ENCODE peak calls at places on chromosome 5, in five cellular contexts. One of them, this sample, is unnamed.
A peak's percentile ranks its signal among the peaks of the same experiment; 100 is the strongest.

GRCh38 chr5:166710275-166710674 is 1581.2 kb upstream of the WWC1 start:
- DNase-seq in nephron progenitor cell: no peak
- DNase-seq in CD8-positive, alpha-beta T cell: no peak
- DNase-seq in mammary epithelial cell: no peak
- DNase-seq in brain microvascular endothelial cell: no peak
- DNase-seq in this sample: no peak

GRCh38 chr5:67338416-67338815 is 141.8 kb upstream of the CD180 start:
- DNase-seq in nephron progenitor cell: no peak
- DNase-seq in CD8-positive, alpha-beta T cell: no peak
- DNase-seq in mammary epithelial cell: no peak
- DNase-seq in brain microvascular endothelial cell: no peak
- DNase-seq in this sample: no peak

GRCh38 chr5:160312960-160313734 is 783 bp upstream of the CCNJL start:
- DNase-seq in nephron progenitor cell: no peak
- DNase-seq in CD8-positive, alpha-beta T cell: no peak
- DNase-seq in mammary epithelial cell: peak; percentile 16
- DNase-seq in brain microvascular endothelial cell: no peak
- DNase-seq in this sample: no peak

GRCh38 chr5:42021119-42021518 is 96.0 kb downstream of the FBXO4 start:
- DNase-seq in nephron progenitor cell: no peak
- DNase-seq in CD8-positive, alpha-beta T cell: no peak
- DNase-seq in mammary epithelial cell: peak; percentile 69
- DNase-seq in brain microvascular endothelial cell: no peak
- DNase-seq in this sample: no peak

GRCh38 chr5:154806176-154806575 is 44.2 kb downstream of the FAXDC2 start:
- DNase-seq in nephron progenitor cell: no peak
- DNase-seq in CD8-positive, alpha-beta T cell: no peak
- DNase-seq in mammary epithelial cell: no peak
- DNase-seq in brain microvascular endothelial cell: no peak
- DNase-seq in this sample: no peak

GRCh38 chr5:171848006-171848405 is 62.4 kb downstream of the SMIM23 start:
- DNase-seq in nephron progenitor cell: no peak
- DNase-seq in CD8-positive, alpha-beta T cell: no peak
- DNase-seq in mammary epithelial cell: no peak
- DNase-seq in brain microvascular endothelial cell: no peak
- DNase-seq in this sample: no peak

GRCh38 chr5:72244862-72245371 is 75.1 kb downstream of the MRPS27 start:
- DNase-seq in nephron progenitor cell: peak; percentile 16
- DNase-seq in CD8-positive, alpha-beta T cell: no peak
- DNase-seq in mammary epithelial cell: no peak
- DNase-seq in brain microvascular endothelial cell: peak; percentile 56
- DNase-seq in this sample: no peak

GRCh38 chr5:72515211-72515610 is 8.0 kb upstream of the ZNF366 start:
- DNase-seq in nephron progenitor cell: no peak
- DNase-seq in CD8-positive, alpha-beta T cell: no peak
- DNase-seq in mammary epithelial cell: no peak
- DNase-seq in brain microvascular endothelial cell: no peak
- DNase-seq in this sample: no peak

GRCh38 chr5:67998709-67999251 is 216.8 kb upstream of the PIK3R1 start:
- DNase-seq in nephron progenitor cell: no peak
- DNase-seq in CD8-positive, alpha-beta T cell: no peak
- DNase-seq in mammary epithelial cell: no peak
- DNase-seq in brain microvascular endothelial cell: peak; percentile 91
- DNase-seq in this sample: no peak

GRCh38 chr5:177603631-177604030 is 3.7 kb downstream of the B4GALT7 start:
- DNase-seq in nephron progenitor cell: no peak
- DNase-seq in CD8-positive, alpha-beta T cell: no peak
- DNase-seq in mammary epithelial cell: no peak
- DNase-seq in brain microvascular endothelial cell: no peak
- DNase-seq in this sample: no peak

GRCh38 chr5:71782393-71782770 is 63.3 kb downstream of the CARTPT start:
- DNase-seq in nephron progenitor cell: no peak
- DNase-seq in CD8-positive, alpha-beta T cell: no peak
- DNase-seq in mammary epithelial cell: peak; percentile 17
- DNase-seq in brain microvascular endothelial cell: no peak
- DNase-seq in this sample: no peak

GRCh38 chr5:110727025-110727314 is 499 bp upstream of the TMEM232 start:
- DNase-seq in nephron progenitor cell: no peak
- DNase-seq in CD8-positive, alpha-beta T cell: no peak
- DNase-seq in mammary epithelial cell: peak; percentile 5
- DNase-seq in brain microvascular endothelial cell: no peak
- DNase-seq in this sample: no peak
- TF ChIP-seq CTCF in nephron progenitor cell: no peak
- TF ChIP-seq CTCF in CD8-positive, alpha-beta T cell: no peak
- TF ChIP-seq CTCF in mammary epithelial cell: no peak
- TF ChIP-seq CTCF in brain microvascular endothelial cell: peak; percentile 6
- TF ChIP-seq CTCF in this sample: peak; percentile 65

GRCh38 chr5:32753765-32754164 is 42.6 kb downstream of the NPR3 start:
- DNase-seq in nephron progenitor cell: no peak
- DNase-seq in CD8-positive, alpha-beta T cell: no peak
- DNase-seq in mammary epithelial cell: no peak
- DNase-seq in brain microvascular endothelial cell: peak; percentile 6
- DNase-seq in this sample: no peak
- TF ChIP-seq CTCF in nephron progenitor cell: no peak
- TF ChIP-seq CTCF in CD8-positive, alpha-beta T cell: no peak
- TF ChIP-seq CTCF in mammary epithelial cell: no peak
- TF ChIP-seq CTCF in brain microvascular endothelial cell: peak; percentile 35
- TF ChIP-seq CTCF in this sample: peak; percentile 68

DNA sequence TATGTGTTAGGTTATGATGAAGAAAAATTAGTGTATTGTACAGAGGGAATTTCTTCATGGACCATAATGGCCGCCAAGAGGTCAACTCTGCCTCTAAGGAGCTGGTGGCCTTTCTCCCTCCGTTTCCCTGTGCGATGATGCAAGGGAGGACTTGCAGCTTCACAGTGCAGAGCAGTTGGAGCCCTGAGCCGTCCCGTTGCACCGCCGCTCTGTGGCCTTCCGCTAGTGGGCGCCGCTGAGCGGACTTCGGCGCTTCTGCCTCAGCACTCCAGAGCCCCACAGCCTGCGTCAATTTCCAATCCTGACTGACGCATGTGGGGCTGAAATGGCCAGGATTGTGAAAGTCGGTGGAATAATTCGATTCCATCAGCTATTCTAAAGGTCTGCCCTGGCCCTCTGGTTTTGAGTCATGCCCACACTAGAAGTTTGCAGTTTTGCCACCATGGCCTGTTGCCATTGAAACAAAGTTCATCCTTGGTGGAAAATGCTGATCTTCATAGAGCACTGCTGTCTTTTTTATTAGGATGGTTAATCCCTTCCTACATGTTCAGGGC is 22.7 kb upstream of the LECT2 start:
- DNase-seq in nephron progenitor cell: peak; percentile 78
- DNase-seq in CD8-positive, alpha-beta T cell: peak; percentile 19
- DNase-seq in mammary epithelial cell: peak; percentile 16
- DNase-seq in brain microvascular endothelial cell: peak; percentile 36
- DNase-seq in this sample: no peak
- TF ChIP-seq CTCF in nephron progenitor cell: peak; percentile 73
- TF ChIP-seq CTCF in CD8-positive, alpha-beta T cell: peak; percentile 19
- TF ChIP-seq CTCF in mammary epithelial cell: peak; percentile 86
- TF ChIP-seq CTCF in brain microvascular endothelial cell: peak; percentile 94
- TF ChIP-seq CTCF in this sample: peak; percentile 37

GRCh38 chr5:7926296-7926695 is 57.3 kb downstream of the MTRR start:
- DNase-seq in nephron progenitor cell: no peak
- DNase-seq in CD8-positive, alpha-beta T cell: no peak
- DNase-seq in mammary epithelial cell: peak; percentile 24
- DNase-seq in brain microvascular endothelial cell: peak; percentile 99
- DNase-seq in this sample: no peak
- TF ChIP-seq CTCF in nephron progenitor cell: no peak
- TF ChIP-seq CTCF in CD8-positive, alpha-beta T cell: no peak
- TF ChIP-seq CTCF in mammary epithelial cell: no peak
- TF ChIP-seq CTCF in brain microvascular endothelial cell: peak; percentile 24
- TF ChIP-seq CTCF in this sample: no peak

DNA sequence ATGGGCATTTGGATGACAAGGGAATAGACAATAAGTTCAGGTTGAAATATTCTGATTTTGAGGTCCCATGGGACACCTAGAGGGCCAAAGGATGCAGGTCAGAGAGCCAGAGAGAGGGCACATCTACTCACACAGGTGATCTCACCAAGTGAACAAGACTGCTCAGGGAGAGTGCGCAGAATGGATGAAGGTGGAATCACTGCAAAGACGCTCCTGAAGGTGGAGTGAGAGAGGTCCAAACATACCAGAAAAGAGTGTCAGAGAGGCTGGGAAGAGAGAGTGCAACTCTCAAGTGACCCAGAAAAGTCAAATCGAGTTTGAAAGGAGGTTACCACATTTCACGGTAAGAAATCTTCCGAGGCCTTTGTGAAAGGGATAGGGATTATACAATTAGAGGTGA is 173.5 kb downstream of the EPB41L4A start:
- DNase-seq in nephron progenitor cell: no peak
- DNase-seq in CD8-positive, alpha-beta T cell: no peak
- DNase-seq in mammary epithelial cell: no peak
- DNase-seq in brain microvascular endothelial cell: no peak
- DNase-seq in this sample: no peak
- TF ChIP-seq CTCF in nephron progenitor cell: no peak
- TF ChIP-seq CTCF in CD8-positive, alpha-beta T cell: no peak
- TF ChIP-seq CTCF in mammary epithelial cell: no peak
- TF ChIP-seq CTCF in brain microvascular endothelial cell: no peak
- TF ChIP-seq CTCF in this sample: no peak

DNA sequence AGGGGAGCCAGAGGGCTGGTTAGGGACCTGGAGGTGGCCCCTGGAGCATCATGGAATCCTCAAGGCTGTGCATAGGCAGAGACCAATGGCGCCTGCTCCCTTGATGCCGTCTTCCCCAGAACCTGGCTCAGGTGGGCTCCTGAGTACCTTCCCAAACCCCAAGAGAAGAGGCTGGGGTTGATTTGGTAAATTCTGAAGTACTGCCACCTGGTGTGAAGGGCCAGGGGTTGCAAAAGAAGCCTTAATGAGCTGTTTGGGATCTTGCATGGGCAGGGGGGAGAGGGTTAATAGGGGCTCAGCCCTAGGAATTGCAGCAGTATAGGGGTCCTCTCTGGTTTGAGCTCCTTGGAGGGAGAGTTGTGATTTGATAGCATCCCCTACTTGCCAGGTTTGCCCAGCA is 52.1 kb downstream of the CYSTM1 start:
- DNase-seq in nephron progenitor cell: no peak
- DNase-seq in CD8-positive, alpha-beta T cell: no peak
- DNase-seq in mammary epithelial cell: no peak
- DNase-seq in brain microvascular endothelial cell: no peak
- DNase-seq in this sample: no peak
- TF ChIP-seq CTCF in nephron progenitor cell: no peak
- TF ChIP-seq CTCF in CD8-positive, alpha-beta T cell: no peak
- TF ChIP-seq CTCF in mammary epithelial cell: no peak
- TF ChIP-seq CTCF in brain microvascular endothelial cell: no peak
- TF ChIP-seq CTCF in this sample: no peak

DNA sequence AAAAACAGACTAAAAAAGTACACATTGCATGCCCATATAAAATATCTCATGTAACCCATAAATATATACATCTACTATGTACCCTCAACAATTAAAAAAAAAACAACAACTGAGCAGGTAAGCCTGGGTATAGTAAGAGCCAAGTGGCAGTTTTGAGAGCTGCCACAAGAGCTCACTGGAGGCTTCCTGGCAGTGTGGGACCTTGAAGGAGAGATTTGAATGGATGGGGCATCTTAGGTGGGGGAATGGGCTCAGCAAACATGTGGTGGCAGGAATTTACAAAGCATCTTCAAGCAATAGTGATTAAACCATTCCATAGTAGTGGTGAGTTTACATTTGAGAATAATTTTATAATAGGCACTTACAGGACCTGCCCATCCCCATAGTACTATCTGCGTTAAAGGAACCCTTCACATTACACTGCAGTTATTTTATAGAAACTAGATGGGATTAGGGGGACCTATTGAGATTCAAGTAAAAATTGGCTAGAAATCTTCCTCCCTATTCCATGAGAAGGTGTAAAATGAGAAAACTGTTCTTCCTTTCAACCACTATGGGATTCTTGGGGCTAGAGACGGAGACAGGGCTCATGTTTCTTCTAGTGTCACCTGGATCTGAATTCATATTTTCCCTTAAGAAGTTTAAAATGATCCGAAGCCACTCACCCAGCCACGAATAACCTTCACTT is 6.9 kb downstream of the MEGF10 start:
- DNase-seq in nephron progenitor cell: no peak
- DNase-seq in CD8-positive, alpha-beta T cell: no peak
- DNase-seq in mammary epithelial cell: no peak
- DNase-seq in brain microvascular endothelial cell: no peak
- DNase-seq in this sample: no peak
- TF ChIP-seq CTCF in nephron progenitor cell: no peak
- TF ChIP-seq CTCF in CD8-positive, alpha-beta T cell: no peak
- TF ChIP-seq CTCF in mammary epithelial cell: peak; percentile 2
- TF ChIP-seq CTCF in brain microvascular endothelial cell: peak; percentile 27
- TF ChIP-seq CTCF in this sample: no peak

This sample was measured in chondrocyte.